ENCODE peak calls at places on chromosomes 1 and 21, in eight cellular contexts. Z is heart right ventricle, V is T-helper 1 cell, F is activated gamma-delta T cell, D is spleen, A is right cardiac atrium, E is endothelial cell, Q is T-cell. I is an unnamed sample.

GRCh38 chr21:43373387-43374227 is 53.3 kb downstream of the SIK1 start:
- DNase-seq in E (no peak), Q (no peak), D (no peak), F (no peak), A (peak; percentile 16), V (no peak), Z (peak; percentile 7), I (no peak)

GRCh38 chr1:117671781-117672501 is 66.1 kb downstream of the TENT5C start:
- DNase-seq in A (peak; percentile 93), V (no peak), Z (peak; percentile 59), F (no peak), Q (no peak), E (peak; percentile 42), D (no peak), I (no peak)

GRCh38 chr1:197178998-197179397 is 32.5 kb upstream of the ASPM start:
- DNase-seq in F (no peak), E (no peak), A (no peak), Q (no peak), V (no peak), D (no peak), Z (no peak), I (no peak)

GRCh38 chr1:14765773-14766172 is 167.3 kb downstream of the KAZN start:
- DNase-seq in Z (no peak), A (no peak), V (no peak), F (no peak), Q (no peak), D (no peak), E (no peak), I (no peak)

GRCh38 chr1:93938461-93939145 is 29.4 kb upstream of the GCLM start:
- DNase-seq in Z (no peak), A (no peak), Q (no peak), D (no peak), V (no peak), F (no peak), E (no peak), I (no peak)

GRCh38 chr1:172411791-172412338 is 8.6 kb upstream of the C1orf105 start:
- DNase-seq in Q (no peak), D (no peak), V (no peak), E (no peak), F (no peak), A (no peak), Z (no peak), I (no peak)

GRCh38 chr1:234605983-234606730 is 3.8 kb downstream of the IRF2BP2 start:
- DNase-seq in Z (peak; percentile 29), V (peak; percentile 31), Q (no peak), E (no peak), F (no peak), A (peak; percentile 77), D (peak; percentile 86), I (no peak)

GRCh38 chr1:168136709-168137514 is at the start of gene GPR161:
- DNase-seq in V (no peak), E (peak; percentile 61), D (peak; percentile 87), Z (peak; percentile 67), Q (no peak), A (peak; percentile 88), F (peak; percentile 18), I (peak; percentile 77)

GRCh38 chr1:193846411-193846810 is 660.0 kb upstream of the B3GALT2 start:
- DNase-seq in Z (no peak), D (no peak), Q (no peak), E (no peak), A (no peak), V (no peak), F (no peak), I (no peak)

GRCh38 chr1:220828211-220828553 is 41.5 kb downstream of the MTARC1 start:
- DNase-seq in Z (no peak), V (no peak), Q (no peak), D (no peak), A (peak; percentile 83), F (no peak), E (no peak), I (no peak)

GRCh38 chr1:213376862-213377372 is 325.9 kb downstream of the RPS6KC1 start:
- DNase-seq in Z (no peak), E (no peak), Q (no peak), F (no peak), A (no peak), D (no peak), V (no peak), I (no peak)

GRCh38 chr21:34869541-34869940 is 179.6 kb downstream of the RUNX1 start:
- DNase-seq in D (no peak), E (no peak), Q (no peak), A (no peak), V (no peak), Z (no peak), F (no peak), I (no peak)

GRCh38 chr21:45295576-45296365 is 8.1 kb upstream of the POFUT2 start:
- DNase-seq in D (no peak), E (peak; percentile 2), A (peak; percentile 17), V (no peak), Q (no peak), Z (no peak), F (no peak), I (peak; percentile 63)

GRCh38 chr1:147628441-147628840 is 41.9 kb downstream of the ACP6 start:
- DNase-seq in Q (no peak), D (no peak), V (no peak), A (no peak), F (no peak), E (no peak), Z (no peak), I (no peak)

GRCh38 chr1:19312782-19313635 is 883 bp downstream of the SLC66A1 start:
- DNase-seq in Q (no peak), F (no peak), Z (no peak), V (no peak), D (no peak), A (no peak), E (no peak), I (no peak)

GRCh38 chr1:32273389-32274208 is 18.3 kb upstream of the HDAC1 start:
- DNase-seq in Z (no peak), F (no peak), A (peak; percentile 50), Q (peak; percentile 80), V (peak; percentile 70), D (peak; percentile 89), E (no peak), I (no peak)

GRCh38 chr1:111990026-111990877 is 784 bp upstream of the KCND3 start:
- DNase-seq in F (no peak), Q (no peak), V (no peak), A (peak; percentile 79), E (peak; percentile 24), Z (peak; percentile 42), D (no peak), I (no peak)

GRCh38 chr1:164440222-164440621 is 118.8 kb upstream of the PBX1 start:
- DNase-seq in V (no peak), F (no peak), A (peak; percentile 54), D (no peak), Z (no peak), E (no peak), Q (no peak), I (peak; percentile 76)

GRCh38 chr1:215507119-215507518 is 60.0 kb upstream of the KCTD3 start:
- DNase-seq in A (no peak), E (no peak), Z (no peak), D (no peak), F (no peak), V (no peak), Q (no peak), I (no peak)

GRCh38 chr1:58580186-58580585 is 3.1 kb upstream of the TACSTD2 start:
- DNase-seq in E (no peak), D (no peak), Q (no peak), Z (no peak), A (no peak), V (no peak), F (no peak), I (no peak)

GRCh38 chr1:172662464-172663109 is 3.7 kb downstream of the FASLG start:
- DNase-seq in F (peak; percentile 33), Z (peak; percentile 39), A (peak; percentile 74), Q (peak; percentile 83), E (no peak), V (peak; percentile 66), D (peak; percentile 90), I (no peak)

GRCh38 chr1:19596065-19596718 is 47.9 kb upstream of the NBL1 start:
- DNase-seq in D (no peak), F (no peak), E (no peak), V (no peak), Z (no peak), Q (no peak), A (no peak), I (no peak)

GRCh38 chr1:19414490-19414889 is 70.8 kb downstream of the CAPZB start:
- DNase-seq in E (no peak), A (no peak), V (no peak), Q (no peak), F (no peak), D (no peak), Z (no peak), I (no peak)

GRCh38 chr1:41890841-41891311 is 27.8 kb downstream of the HIVEP3 start:
- DNase-seq in Z (peak; percentile 35), A (peak; percentile 71), E (no peak), Q (no peak), F (no peak), V (no peak), D (no peak), I (no peak)

GRCh38 chr1:1431845-1432565 is 3.5 kb upstream of the VWA1 start:
- DNase-seq in A (peak; percentile 91), F (no peak), Q (no peak), Z (peak; percentile 82), E (no peak), V (no peak), D (peak; percentile 72), I (no peak)

GRCh38 chr21:41247976-41248545 is 68.5 kb upstream of the FAM3B start:
- DNase-seq in A (peak; percentile 70), D (no peak), Q (no peak), V (no peak), E (no peak), F (no peak), Z (no peak), I (no peak)

GRCh38 chr1:19325368-19325957 is 13.3 kb downstream of the SLC66A1 start:
- DNase-seq in E (no peak), A (no peak), D (no peak), Z (no peak), F (no peak), V (no peak), Q (no peak), I (no peak)

GRCh38 chr1:21165076-21165475 is 11.6 kb downstream of the EIF4G3 start:
- DNase-seq in V (no peak), Z (no peak), A (no peak), D (no peak), F (no peak), Q (no peak), E (no peak), I (no peak)

GRCh38 chr1:244346972-244347618 is 104.6 kb downstream of the ADSS2 start:
- DNase-seq in A (no peak), F (no peak), Q (no peak), E (no peak), D (no peak), V (no peak), Z (no peak), I (no peak)

GRCh38 chr1:112718691-112719418 is 3.7 kb upstream of the PPM1J start:
- DNase-seq in Q (peak; percentile 54), D (peak; percentile 96), F (peak; percentile 56), E (peak; percentile 88), V (peak; percentile 64), Z (peak; percentile 82), A (peak; percentile 89), I (peak; percentile 92)

I was measured in cardiac septum.